ENCODE peak calls at places on chromosomes 2 and 18, in nine cellular contexts. Q is fibroblast of mammary gland, K is heart right ventricle, O is foreskin fibroblast, B is epithelial cell of esophagus, F is mucosa of descending colon, H is AG09309, G is choroid plexus epithelial cell, J is tibial artery. S is an unnamed sample.

GRCh38 chr2:63424329-63425078 is 163.8 kb downstream of the WDPCP start:
- DNase-seq in O (peak; percentile 61), J (no peak), G (peak; percentile 76), B (peak; percentile 74), F (no peak), K (no peak), H (no peak), Q (peak; percentile 62), S (peak; percentile 40)

GRCh38 chr2:241798081-241798630 is 10.8 kb upstream of the NEU4 start:
- DNase-seq in H (no peak), B (no peak), Q (no peak), F (peak; percentile 84), G (no peak), K (no peak), O (no peak), J (no peak), S (no peak)

GRCh38 chr2:85851253-85851955 is 37.4 kb downstream of the ST3GAL5 start:
- DNase-seq in J (no peak), G (no peak), O (peak; percentile 63), H (no peak), Q (peak; percentile 28), B (peak; percentile 77), K (no peak), F (no peak), S (no peak)

GRCh38 chr2:215637658-215638057 is 201.8 kb upstream of the FN1 start:
- DNase-seq in H (no peak), O (no peak), F (no peak), B (no peak), J (no peak), K (no peak), Q (no peak), G (peak; percentile 76), S (no peak)

GRCh38 chr2:172736419-172737174 is 952 bp downstream of the RAPGEF4 start:
- DNase-seq in Q (no peak), H (no peak), J (no peak), O (no peak), F (no peak), G (no peak), K (no peak), B (peak; percentile 15), S (no peak)

GRCh38 chr2:55883339-55883738 is 40.2 kb downstream of the EFEMP1 start:
- DNase-seq in O (peak; percentile 78), J (no peak), H (no peak), F (no peak), G (peak; percentile 68), B (no peak), Q (peak; percentile 58), K (peak; percentile 16), S (no peak)

GRCh38 chr2:201414099-201415023 is 36.9 kb downstream of the TRAK2 start:
- DNase-seq in O (peak; percentile 74), Q (peak; percentile 46), G (peak; percentile 77), H (peak; percentile 20), F (no peak), B (no peak), J (no peak), K (no peak), S (no peak)

GRCh38 chr18:9951022-9951859 is 37.4 kb downstream of the VAPA start:
- DNase-seq in F (no peak), J (no peak), K (no peak), B (peak; percentile 76), O (peak; percentile 70), H (no peak), G (peak; percentile 90), Q (peak; percentile 76), S (peak; percentile 38)

GRCh38 chr18:56869189-56869777 is 218.1 kb downstream of the WDR7 start:
- DNase-seq in K (peak; percentile 7), O (peak; percentile 74), Q (peak; percentile 74), F (no peak), G (peak; percentile 86), H (peak; percentile 34), J (no peak), B (peak; percentile 73), S (peak; percentile 64)

GRCh38 chr2:27583390-27583915 is 611 bp downstream of the ZNF512 start:
- DNase-seq in Q (peak; percentile 31), G (no peak), B (no peak), O (no peak), J (no peak), H (no peak), K (no peak), F (no peak), S (no peak)

DNA sequence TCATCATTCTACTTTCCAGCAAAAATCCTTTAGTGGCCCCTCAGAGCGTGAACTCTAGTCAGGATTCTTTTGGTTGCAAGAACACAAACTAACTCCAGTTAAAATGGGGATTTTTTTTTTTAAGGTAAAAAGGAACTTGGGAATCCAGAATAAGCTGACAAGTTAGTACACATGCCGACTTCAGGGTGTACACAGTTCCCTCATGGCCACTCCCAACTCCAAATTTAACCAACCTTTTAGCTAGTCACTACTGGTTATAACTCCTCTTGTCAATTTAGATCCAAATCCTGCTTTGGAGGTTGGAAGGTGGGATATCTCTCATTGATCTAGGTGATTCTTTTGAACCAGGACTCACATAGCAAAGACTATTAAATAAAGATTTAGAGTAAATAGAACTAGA is 5.0 kb upstream of the PGAP1 start:
- DNase-seq in B (peak; percentile 49), Q (no peak), G (no peak), O (no peak), F (no peak), H (no peak), J (no peak), K (no peak), S (no peak)
- TF ChIP-seq CTCF in B (no peak), Q (no peak), G (no peak), O (no peak), F (no peak), H (no peak), J (no peak), K (no peak), S (no peak)

DNA sequence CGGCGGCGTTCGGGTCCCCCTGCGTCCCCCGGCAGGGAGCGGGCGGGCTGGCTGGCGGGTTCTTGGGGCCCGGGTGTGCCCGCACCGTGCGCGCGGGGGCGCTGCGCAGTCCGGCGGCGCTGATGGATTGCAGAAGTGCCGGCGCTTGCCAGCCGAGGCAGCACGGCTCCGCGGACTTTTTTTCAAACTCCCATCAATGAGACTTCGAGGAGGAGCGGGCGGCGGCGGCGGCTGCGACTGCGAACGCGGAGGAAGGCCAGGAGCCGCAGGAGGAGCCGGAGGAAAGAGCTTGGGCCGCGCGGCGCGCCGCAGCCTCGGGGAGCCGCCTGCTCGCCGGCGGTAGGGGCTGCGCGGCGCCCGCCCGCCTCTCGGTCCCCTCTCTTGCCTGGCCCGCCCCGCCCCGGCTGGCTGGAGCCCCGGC is at the start of gene GLI2:
- DNase-seq in K (peak; percentile 65), G (peak; percentile 93), F (peak; percentile 67), H (peak; percentile 57), Q (peak; percentile 84), J (peak; percentile 90), O (peak; percentile 97), B (peak; percentile 82), S (no peak)
- H3K4me3 ChIP-seq in K (peak within 1 kb of the TSS; percentile 61), G (peak within 1 kb of the TSS; percentile 69), F (no peak within 1 kb of the TSS), H (peak within 1 kb of the TSS; percentile 78), Q (peak within 1 kb of the TSS; percentile 74), J (peak within 1 kb of the TSS; percentile 62), O (peak within 1 kb of the TSS; percentile 78), B (peak within 1 kb of the TSS; percentile 28), S (peak within 1 kb of the TSS; percentile 83)

GRCh38 chr18:64410685-64411084 is 261.8 kb upstream of the LINC00305 start:
- DNase-seq in H (no peak), Q (no peak), K (no peak), J (no peak), O (no peak), B (no peak), G (peak; percentile 9), F (no peak), S (no peak)

GRCh38 chr18:64405161-64405560 is 256.3 kb upstream of the LINC00305 start:
- DNase-seq in F (no peak), O (peak; percentile 6), H (no peak), J (no peak), G (peak; percentile 91), K (no peak), B (peak; percentile 10), Q (no peak), S (no peak)

GRCh38 chr18:64407606-64408005 is 258.7 kb upstream of the LINC00305 start:
- DNase-seq in B (no peak), G (no peak), F (no peak), O (no peak), H (no peak), J (no peak), Q (no peak), K (no peak), S (no peak)

GRCh38 chr18:64403784-64404498 is 255.1 kb upstream of the LINC00305 start:
- DNase-seq in H (no peak), K (no peak), Q (no peak), B (no peak), G (peak; percentile 7), J (no peak), O (no peak), F (no peak), S (no peak)

DNA sequence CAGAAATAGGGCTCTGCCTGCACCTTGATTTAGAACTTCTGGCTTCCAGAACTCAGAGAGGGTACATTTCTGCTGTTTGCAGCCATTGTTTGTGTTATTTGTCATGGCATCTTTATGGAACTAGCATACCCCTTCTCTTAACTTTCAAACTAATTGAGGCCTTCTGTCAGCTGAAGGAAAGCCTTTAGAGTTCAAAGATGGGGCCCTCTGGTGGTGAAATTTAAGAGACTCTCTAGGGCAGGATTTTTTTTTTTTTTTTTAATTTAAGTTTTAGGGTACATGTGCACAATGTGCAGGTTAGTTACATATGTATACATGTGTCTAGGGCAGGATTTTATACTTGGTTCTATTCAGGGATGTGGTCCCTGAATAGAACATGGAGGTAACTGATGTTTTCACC is 260.6 kb upstream of the LINC00305 start:
- DNase-seq in F (no peak), O (peak; percentile 4), J (no peak), Q (peak; percentile 1), K (no peak), H (no peak), G (peak; percentile 71), B (peak; percentile 11), S (no peak)
- TF ChIP-seq CTCF in F (no peak), O (no peak), J (no peak), Q (peak; percentile 6), K (peak; percentile 44), H (no peak), G (peak; percentile 69), B (peak; percentile 26), S (no peak)

GRCh38 chr18:22349317-22349898 is 68.3 kb downstream of the CTAGE1 start:
- DNase-seq in Q (no peak), F (no peak), G (peak; percentile 7), J (peak; percentile 70), H (no peak), K (no peak), O (peak; percentile 8), B (no peak), S (no peak)

GRCh38 chr18:22346342-22346967 is 71.3 kb downstream of the CTAGE1 start:
- DNase-seq in G (peak; percentile 86), Q (peak; percentile 79), K (peak; percentile 84), H (no peak), J (peak; percentile 82), O (peak; percentile 70), F (no peak), B (peak; percentile 72), S (no peak)

GRCh38 chr18:22346968-22347611 is 70.6 kb downstream of the CTAGE1 start:
- DNase-seq in B (no peak), Q (peak; percentile 49), H (no peak), K (peak; percentile 89), J (peak; percentile 89), O (peak; percentile 32), G (peak; percentile 45), F (peak; percentile 84), S (no peak)

GRCh38 chr18:22348521-22349316 is 69.0 kb downstream of the CTAGE1 start:
- DNase-seq in Q (no peak), B (peak; percentile 61), G (peak; percentile 67), F (peak; percentile 76), H (no peak), K (peak; percentile 68), O (peak; percentile 53), J (peak; percentile 84), S (no peak)

GRCh38 chr18:22347624-22348511 is 69.8 kb downstream of the CTAGE1 start:
- DNase-seq in Q (no peak), B (peak; percentile 8), J (peak; percentile 73), H (no peak), K (no peak), G (peak; percentile 50), F (no peak), O (peak; percentile 24), S (no peak)
- H3K4me3 ChIP-seq in Q (peak overlapping the region; percentile 31), B (peak overlapping the region; percentile 21), J (peak overlapping the region; percentile 58), H (peak overlapping the region; percentile 35), K (peak overlapping the region; percentile 64), G (peak overlapping the region; percentile 61), F (peak overlapping the region; percentile 17), O (peak overlapping the region; percentile 38), S (peak overlapping the region; percentile 24)